ENCODE peak calls at places on chromosomes 16 and 17, in seven cellular contexts. S, T, Z, A, I, B and F are unnamed samples.

GRCh38 chr16:75204410-75204758 is 2.6 kb downstream of the CTRB2 start:
- DNase-seq in S (no peak), T (no peak), Z (no peak), A (no peak), I (no peak), B (no peak), F (no peak)

GRCh38 chr16:85595812-85596495 is 17.2 kb upstream of the GSE1 start:
- DNase-seq in S (no peak), T (no peak), Z (no peak), A (no peak), I (no peak), B (no peak), F (no peak)

GRCh38 chr17:728911-729310 is 3.5 kb upstream of the TLCD3A start:
- DNase-seq in S (no peak), T (peak; percentile 98), Z (no peak), A (no peak), I (no peak), B (no peak), F (no peak)

GRCh38 chr17:45405250-45406086 is 27.2 kb downstream of the ARHGAP27 start:
- DNase-seq in S (no peak), T (no peak), Z (peak; percentile 19), A (no peak), I (no peak), B (peak; percentile 91), F (no peak)

GRCh38 chr16:649646-650045 is 481 bp downstream of the WDR90 start:
- DNase-seq in S (no peak), T (no peak), Z (no peak), A (no peak), I (no peak), B (no peak), F (no peak)

GRCh38 chr17:78383725-78384471 is 5.4 kb downstream of the PGS1 start:
- DNase-seq in S (peak; percentile 99), T (peak; percentile 99), Z (peak; percentile 99), A (no peak), I (peak; percentile 85), B (peak; percentile 45), F (no peak)

GRCh38 chr16:6122401-6122800 is 1024.8 kb upstream of the EEF2KMT start:
- DNase-seq in S (no peak), T (no peak), Z (no peak), A (no peak), I (no peak), B (no peak), F (no peak)

GRCh38 chr16:24701521-24701951 is 27.9 kb upstream of the TNRC6A start:
- DNase-seq in S (peak; percentile 59), T (no peak), Z (peak; percentile 43), A (no peak), I (peak; percentile 42), B (no peak), F (peak; percentile 37)

GRCh38 chr17:40121191-40121885 is 433 bp upstream of the MSL1 start:
- DNase-seq in S (peak; percentile 67), T (no peak), Z (peak; percentile 49), A (no peak), I (peak; percentile 47), B (peak; percentile 60), F (no peak)

GRCh38 chr17:31733326-31733725 is 125.7 kb downstream of the COPRS start:
- DNase-seq in S (no peak), T (no peak), Z (no peak), A (no peak), I (no peak), B (no peak), F (no peak)

GRCh38 chr16:74984194-74984669 is 691 bp downstream of the WDR59 start:
- DNase-seq in S (peak; percentile 40), T (peak; percentile 16), Z (peak; percentile 41), A (no peak), I (peak; percentile 41), B (no peak), F (no peak)

GRCh38 chr17:2940352-2940751 is 123.1 kb downstream of the OR1D5 start:
- DNase-seq in S (no peak), T (no peak), Z (no peak), A (no peak), I (no peak), B (no peak), F (no peak)

GRCh38 chr17:12983986-12984932 is 33.6 kb downstream of the ELAC2 start:
- DNase-seq in S (peak; percentile 71), T (no peak), Z (peak; percentile 56), A (no peak), I (peak; percentile 50), B (peak; percentile 46), F (no peak)

GRCh38 chr17:19812407-19812806 is 55.3 kb downstream of the ULK2 start:
- DNase-seq in S (peak; percentile 21), T (no peak), Z (peak; percentile 56), A (no peak), I (no peak), B (no peak), F (peak; percentile 12)
- TF ChIP-seq CTCF in S (peak; percentile 43), T (peak; percentile 6), Z (peak; percentile 69), A (peak; percentile 19), I (no peak), B (no peak), F (peak; percentile 38)

DNA sequence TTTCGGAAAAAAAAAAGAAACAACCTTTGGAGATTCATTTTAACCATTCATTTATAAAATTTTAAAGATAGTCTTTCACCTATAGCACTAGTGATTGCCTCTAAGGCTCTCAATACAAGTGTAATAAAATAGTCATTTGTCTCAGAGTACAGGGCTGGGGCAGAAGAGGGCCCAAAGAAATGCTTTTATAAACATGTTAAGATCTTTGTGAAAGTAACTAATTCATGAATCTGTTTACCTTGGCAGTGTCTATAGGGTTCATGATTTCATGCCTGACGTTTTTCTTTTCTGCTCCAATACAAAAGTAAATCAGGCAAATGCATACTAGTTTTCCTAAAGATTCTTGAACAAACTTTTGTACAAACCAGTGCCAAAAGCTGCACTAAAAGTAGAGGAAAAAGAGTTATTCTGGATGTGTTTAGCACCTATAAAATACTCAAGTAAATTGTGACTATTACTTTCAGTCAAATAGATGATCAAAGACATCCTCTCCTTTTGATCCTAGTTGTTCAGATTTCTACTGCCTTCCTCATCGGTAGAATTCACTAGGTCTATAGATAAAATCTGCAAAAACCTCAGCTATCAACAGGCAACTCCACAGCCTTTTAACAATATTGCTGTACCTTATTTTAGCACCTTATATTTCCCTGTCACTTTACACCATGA is 99.8 kb upstream of the MED13 start:
- DNase-seq in S (no peak), T (no peak), Z (no peak), A (no peak), I (no peak), B (no peak), F (no peak)
- H3K4me3 ChIP-seq in S (no peak overlapping the region), T (no peak overlapping the region), Z (no peak overlapping the region), A (peak overlapping the region; percentile 11), I (no peak overlapping the region), B (no peak overlapping the region), F (no peak overlapping the region)

GRCh38 chr16:57202095-57202886 is 16.2 kb downstream of the RSPRY1 start:
- DNase-seq in S (no peak), T (no peak), Z (no peak), A (no peak), I (no peak), B (no peak), F (no peak)

GRCh38 chr16:57209780-57210179 is 23.7 kb downstream of the RSPRY1 start:
- DNase-seq in S (no peak), T (no peak), Z (no peak), A (no peak), I (no peak), B (no peak), F (no peak)

GRCh38 chr16:57208926-57209325 is 22.8 kb downstream of the RSPRY1 start:
- DNase-seq in S (no peak), T (no peak), Z (no peak), A (no peak), I (no peak), B (no peak), F (no peak)

GRCh38 chr16:57203451-57203850 is 17.3 kb downstream of the RSPRY1 start:
- DNase-seq in S (no peak), T (no peak), Z (no peak), A (no peak), I (no peak), B (no peak), F (no peak)

GRCh38 chr16:57204675-57205074 is 18.5 kb downstream of the RSPRY1 start:
- DNase-seq in S (no peak), T (no peak), Z (no peak), A (no peak), I (no peak), B (no peak), F (no peak)
- TF ChIP-seq CTCF in S (no peak), T (no peak), Z (no peak), A (no peak), I (no peak), B (no peak), F (no peak)

DNA sequence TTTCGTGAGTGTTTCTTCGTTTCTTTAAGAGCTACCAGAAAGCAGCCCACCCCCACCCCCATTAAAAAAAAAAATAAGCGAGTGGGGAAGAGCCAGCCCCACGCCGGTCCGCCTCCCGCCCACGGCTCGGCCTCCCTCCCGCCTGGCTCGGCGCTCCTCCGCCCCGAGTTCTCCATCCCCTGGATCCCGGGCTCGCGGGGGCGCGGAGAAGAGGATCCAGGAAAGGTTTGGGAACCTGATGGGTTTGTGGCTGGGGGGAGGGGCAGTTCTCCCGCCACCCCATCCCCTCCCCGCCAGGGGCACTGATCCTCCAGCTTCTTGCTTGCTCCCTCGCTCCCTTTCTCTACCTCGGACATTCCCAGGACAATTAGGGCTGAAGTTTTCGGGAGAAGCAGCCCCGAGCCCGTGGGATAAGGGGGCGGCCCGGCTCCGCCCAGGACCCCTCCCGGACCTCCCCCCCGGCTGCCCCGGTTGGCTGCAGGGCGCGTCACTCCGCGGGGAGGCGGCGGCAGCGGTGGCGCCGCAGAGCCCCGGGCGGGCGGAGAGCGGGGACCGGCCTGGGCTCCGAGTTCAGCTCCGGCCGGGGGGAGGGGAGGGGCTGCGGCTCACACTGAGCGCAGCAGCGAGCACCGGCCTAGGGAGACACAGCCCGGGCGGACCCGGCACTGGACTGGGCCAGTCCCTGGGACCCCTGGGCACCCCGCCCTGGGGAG is 1.0 kb upstream of the SALL1 start:
- DNase-seq in S (peak; percentile 79), T (no peak), Z (peak; percentile 28), A (no peak), I (no peak), B (peak; percentile 36), F (peak; percentile 72)
- H3K4me3 ChIP-seq in S (peak overlapping the region; percentile 67), T (no peak overlapping the region), Z (peak overlapping the region; percentile 47), A (no peak overlapping the region), I (no peak overlapping the region), B (peak overlapping the region; percentile 13), F (peak overlapping the region; percentile 85)

DNA sequence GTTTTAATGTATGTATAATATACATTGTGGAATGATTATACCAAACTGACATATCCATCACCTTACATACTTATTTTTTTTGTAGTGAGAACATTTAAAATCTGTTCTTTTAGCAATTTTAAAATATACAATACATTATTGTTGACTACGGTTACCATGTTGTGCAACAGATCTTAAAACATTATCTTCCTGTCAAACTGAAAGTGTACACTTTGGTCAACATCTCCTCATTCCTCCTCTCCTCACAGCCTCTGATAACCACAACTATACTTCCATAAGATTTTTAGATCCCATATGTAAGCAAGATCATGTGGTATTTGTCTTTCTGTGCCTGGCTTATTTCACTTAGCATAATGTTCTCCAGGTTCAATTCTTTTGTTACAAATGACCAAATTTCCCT is 7.5 kb upstream of the DNAJA2 start:
- DNase-seq in S (no peak), T (no peak), Z (peak; percentile 37), A (no peak), I (no peak), B (no peak), F (no peak)
- TF ChIP-seq CTCF in S (no peak), T (no peak), Z (no peak), A (no peak), I (no peak), B (no peak), F (no peak)